ENCODE peak calls at places on chromosomes 4 and X, in eight cellular contexts. U is WTC11, Y is AG10803, S is WERI-Rb-1, J is AG04449, L is type B pancreatic cell, K is SK-N-SH, V is fibroblast of mammary gland. A is an unnamed sample.

GRCh38 chr4:7157666-7158065 is 34.7 kb upstream of the SORCS2 start:
- DNase-seq in U (no peak), Y (no peak), S (no peak), J (no peak), L (peak; percentile 42), K (no peak), V (no peak), A (no peak)

GRCh38 chr4:16250665-16251365 is 24.5 kb upstream of the TAPT1 start:
- DNase-seq in U (no peak), Y (no peak), S (no peak), J (no peak), L (no peak), K (no peak), V (no peak), A (no peak)

GRCh38 chr4:15531792-15532191 is 62.1 kb downstream of the CC2D2A start:
- DNase-seq in U (no peak), Y (no peak), S (no peak), J (no peak), L (no peak), K (no peak), V (no peak), A (no peak)

GRCh38 chr4:107603430-107603829 is 116.6 kb downstream of the PAPSS1 start:
- DNase-seq in U (no peak), Y (peak; percentile 47), S (no peak), J (no peak), L (no peak), K (no peak), V (no peak), A (no peak)

GRCh38 chr4:183971938-183972490 is 66.9 kb downstream of the STOX2 start:
- DNase-seq in U (no peak), Y (no peak), S (no peak), J (no peak), L (no peak), K (no peak), V (no peak), A (no peak)

GRCh38 chrX:375181-376036 is 11.3 kb downstream of the PPP2R3B start:
- DNase-seq in U (no peak), Y (no peak), S (no peak), J (no peak), L (no peak), K (no peak), V (no peak), A (no peak)

GRCh38 chrX:139560221-139560620 is 29.7 kb downstream of the F9 start:
- DNase-seq in U (no peak), Y (peak; percentile 51), S (no peak), J (no peak), L (no peak), K (no peak), V (peak; percentile 17), A (no peak)

GRCh38 chr4:93764647-93765246 is 63.8 kb upstream of the ATOH1 start:
- DNase-seq in U (no peak), Y (peak; percentile 26), S (peak; percentile 30), J (no peak), L (no peak), K (peak; percentile 33), V (peak; percentile 47), A (no peak)

GRCh38 chrX:106621836-106622235 is 10.1 kb downstream of the RADX start:
- DNase-seq in U (no peak), Y (no peak), S (no peak), J (no peak), L (no peak), K (no peak), V (no peak), A (no peak)

GRCh38 chr4:100095729-100096595 is 94.3 kb downstream of the DDIT4L start:
- DNase-seq in U (peak; percentile 55), Y (peak; percentile 76), S (peak; percentile 77), J (peak; percentile 51), L (no peak), K (peak; percentile 50), V (peak; percentile 86), A (peak; percentile 38)

GRCh38 chr4:119626420-119626819 is 2.2 kb downstream of the PDE5A start:
- DNase-seq in U (no peak), Y (no peak), S (no peak), J (no peak), L (no peak), K (no peak), V (no peak), A (no peak)

GRCh38 chrX:49282647-49283011 is 13.0 kb downstream of the PPP1R3F start:
- DNase-seq in U (peak; percentile 17), Y (peak; percentile 22), S (peak; percentile 46), J (no peak), L (no peak), K (peak; percentile 61), V (peak; percentile 48), A (no peak)

GRCh38 chrX:27924261-27924660 is 57.0 kb downstream of the DCAF8L1 start:
- DNase-seq in U (no peak), Y (no peak), S (no peak), J (no peak), L (no peak), K (no peak), V (no peak), A (no peak)

GRCh38 chrX:5708209-5708608 is 520.5 kb downstream of the NLGN4X start:
- DNase-seq in U (no peak), Y (peak; percentile 37), S (no peak), J (peak; percentile 26), L (no peak), K (no peak), V (no peak), A (no peak)

GRCh38 chr4:150987204-150987603 is 27.9 kb downstream of the LRBA start:
- DNase-seq in U (no peak), Y (no peak), S (no peak), J (no peak), L (no peak), K (no peak), V (no peak), A (no peak)

GRCh38 chr4:107562306-107562705 is 157.7 kb downstream of the PAPSS1 start:
- DNase-seq in U (no peak), Y (no peak), S (peak; percentile 57), J (no peak), L (no peak), K (no peak), V (no peak), A (no peak)

GRCh38 chr4:7387925-7388324 is 46.8 kb downstream of the PSAPL1 start:
- DNase-seq in U (no peak), Y (no peak), S (peak; percentile 6), J (no peak), L (peak; percentile 40), K (no peak), V (no peak), A (no peak)

GRCh38 chr4:74969507-74970474 is 36.9 kb downstream of the PARM1 start:
- DNase-seq in U (peak; percentile 35), Y (no peak), S (no peak), J (no peak), L (no peak), K (peak; percentile 20), V (peak; percentile 5), A (no peak)
- TF ChIP-seq CTCF in U (no peak), Y (no peak), S (peak; percentile 16), J (no peak), L (peak; percentile 34), K (peak; percentile 20), V (peak; percentile 25), A (peak; percentile 11)

GRCh38 chr4:114384629-114385028 is 214.0 kb upstream of the UGT8 start:
- DNase-seq in U (no peak), Y (peak; percentile 58), S (no peak), J (no peak), L (no peak), K (peak; percentile 29), V (peak; percentile 71), A (no peak)
- TF ChIP-seq CTCF in U (no peak), Y (peak; percentile 67), S (peak; percentile 38), J (peak; percentile 30), L (peak; percentile 79), K (peak; percentile 83), V (peak; percentile 64), A (peak; percentile 48)

GRCh38 chrX:65034641-65035450 is 58.6 kb upstream of the ZC4H2 start:
- DNase-seq in U (peak; percentile 85), Y (peak; percentile 76), S (peak; percentile 20), J (no peak), L (peak; percentile 84), K (peak; percentile 88), V (peak; percentile 71), A (peak; percentile 87)
- TF ChIP-seq CTCF in U (no peak), Y (peak; percentile 42), S (peak; percentile 3), J (peak; percentile 48), L (peak; percentile 71), K (peak; percentile 49), V (peak; percentile 26), A (no peak)

DNA sequence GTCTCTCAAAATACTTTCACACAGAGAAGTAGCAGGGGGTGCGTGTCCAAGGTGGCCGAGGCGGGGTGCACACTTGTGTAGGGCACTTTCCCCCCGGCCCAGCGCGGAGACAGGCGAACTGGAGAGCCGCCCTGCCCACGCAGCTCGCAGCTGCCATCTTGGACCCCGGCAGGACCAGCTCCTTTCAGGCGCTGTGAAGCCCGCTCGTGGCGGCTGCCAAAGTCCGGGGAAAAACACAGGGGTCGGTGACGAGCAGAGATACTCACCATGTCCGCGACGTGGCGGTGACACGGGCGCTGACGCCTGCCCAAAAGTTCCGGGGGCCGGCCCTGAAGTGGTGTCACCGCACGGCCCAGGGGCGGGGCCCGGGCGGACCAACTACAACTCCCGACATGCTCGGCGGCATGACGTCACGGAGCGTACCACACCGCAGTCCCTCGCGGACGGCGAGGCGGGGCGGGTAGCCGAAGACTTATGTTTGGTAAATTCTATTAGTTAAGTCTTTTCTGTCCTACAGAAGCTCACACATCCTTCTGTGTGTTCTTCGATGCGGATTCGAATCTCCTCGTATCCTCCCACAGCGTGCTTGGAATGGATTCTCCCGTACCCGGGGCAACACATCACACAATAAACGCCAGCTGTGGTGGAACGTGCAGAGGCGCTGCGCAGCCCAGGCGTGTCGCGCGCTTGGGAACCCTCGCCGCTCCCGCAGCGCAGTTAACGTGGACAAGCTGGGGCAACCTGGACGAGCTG is at the start of gene UFSP2:
- DNase-seq in U (peak; percentile 81), Y (peak; percentile 87), S (peak; percentile 88), J (peak; percentile 51), L (peak; percentile 90), K (peak; percentile 94), V (peak; percentile 87), A (peak; percentile 94)
- TF ChIP-seq CTCF in U (no peak), Y (no peak), S (no peak), J (peak; percentile 0), L (peak; percentile 18), K (no peak), V (no peak), A (no peak)

GRCh38 chr4:77473509-77473908 is 132.1 kb upstream of the CXCL13 start:
- DNase-seq in U (peak; percentile 16), Y (no peak), S (no peak), J (no peak), L (no peak), K (peak; percentile 15), V (peak; percentile 35), A (no peak)
- TF ChIP-seq CTCF in U (peak; percentile 58), Y (peak; percentile 45), S (peak; percentile 42), J (no peak), L (peak; percentile 59), K (peak; percentile 51), V (peak; percentile 54), A (no peak)

DNA sequence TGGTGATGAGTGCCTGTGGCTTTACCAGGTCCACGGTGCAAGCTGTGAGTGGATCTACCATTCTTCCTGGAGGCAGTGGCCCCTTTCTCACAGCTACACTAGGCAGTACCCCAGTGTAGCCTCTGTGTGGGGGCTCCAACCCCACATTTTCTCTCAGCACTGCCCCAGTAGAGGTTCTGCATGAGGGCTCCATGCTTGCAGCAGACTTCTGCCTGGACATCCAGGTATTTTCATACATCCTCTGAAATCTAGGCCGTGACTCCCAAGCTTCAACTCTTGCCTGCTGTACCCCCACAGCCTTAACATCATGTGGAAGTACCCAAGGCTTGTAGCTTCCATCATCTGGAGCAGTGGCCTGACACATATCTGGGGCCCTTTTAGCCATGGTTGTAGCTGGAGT is 90.1 kb downstream of the SH3BGRL start:
- DNase-seq in U (no peak), Y (no peak), S (no peak), J (no peak), L (no peak), K (no peak), V (no peak), A (no peak)
- TF ChIP-seq CTCF in U (no peak), Y (no peak), S (no peak), J (no peak), L (no peak), K (no peak), V (no peak), A (no peak)